ENCODE peak calls at places on chromosomes 3 and 15, in nine cellular contexts. M is OCI-LY7, Z is HCT116, F is neural progenitor cell, H is hepatocyte, S is GM23248, L is SK-N-SH, D is PC-3, W is MM.1S. K is an unnamed sample.

GRCh38 chr3:89180334-89180733 is 72.9 kb downstream of the EPHA3 start:
- DNase-seq in M (no peak), Z (no peak), F (no peak), H (no peak), S (no peak), L (no peak), D (peak), W (no peak), K (no peak)

GRCh38 chr15:41961803-41962202 is 10.6 kb downstream of the EHD4 start:
- DNase-seq in M (no peak), Z (no peak), F (no peak), H (no peak), S (no peak), L (no peak), D (no peak), W (no peak), K (no peak)

GRCh38 chr15:56731571-56731970 is 1.7 kb downstream of the ZNF280D start:
- DNase-seq in M (no peak), Z (no peak), F (no peak), H (no peak), S (no peak), L (no peak), D (no peak), W (no peak), K (no peak)

GRCh38 chr3:49780080-49780967 is 6.0 kb downstream of the IP6K1 start:
- DNase-seq in M (no peak), Z (no peak), F (no peak), H (no peak), S (no peak), L (no peak), D (no peak), W (no peak), K (no peak)

GRCh38 chr3:123759311-123759710 is 124.8 kb downstream of the MYLK start:
- DNase-seq in M (no peak), Z (no peak), F (no peak), H (no peak), S (peak), L (no peak), D (no peak), W (no peak), K (no peak)

GRCh38 chr3:146969356-146969755 is 364.2 kb upstream of the PLSCR5 start:
- DNase-seq in M (no peak), Z (no peak), F (no peak), H (no peak), S (peak), L (no peak), D (no peak), W (no peak), K (no peak)

GRCh38 chr15:83323296-83323711 is 38.8 kb upstream of the BNC1 start:
- DNase-seq in M (no peak), Z (no peak), F (no peak), H (peak), S (peak), L (peak), D (peak), W (no peak), K (no peak)

GRCh38 chr3:151016421-151016820 is 43.9 kb upstream of the CLRN1 start:
- DNase-seq in M (no peak), Z (no peak), F (no peak), H (no peak), S (peak), L (no peak), D (no peak), W (no peak), K (no peak)

GRCh38 chr3:110420158-110420641 is 651.4 kb upstream of the NECTIN3 start:
- DNase-seq in M (no peak), Z (peak), F (no peak), H (no peak), S (peak), L (no peak), D (peak), W (no peak), K (no peak)

GRCh38 chr3:53223025-53223424 is 32.8 kb downstream of the TKT start:
- DNase-seq in M (no peak), Z (no peak), F (no peak), H (no peak), S (no peak), L (no peak), D (no peak), W (no peak), K (no peak)

GRCh38 chr3:45776611-45777010 is 19.7 kb downstream of the SLC6A20 start:
- DNase-seq in M (no peak), Z (no peak), F (no peak), H (no peak), S (no peak), L (no peak), D (no peak), W (no peak), K (no peak)

GRCh38 chr3:101780661-101781060 is 1.6 kb downstream of the NXPE3 start:
- DNase-seq in M (no peak), Z (no peak), F (peak), H (peak), S (peak), L (peak), D (peak), W (peak), K (peak)

GRCh38 chr3:14429237-14429636 is 26.8 kb downstream of the SLC6A6 start:
- DNase-seq in M (peak), Z (no peak), F (no peak), H (peak), S (peak), L (no peak), D (no peak), W (no peak), K (no peak)

GRCh38 chr3:38561746-38562466 is 65.8 kb downstream of the EXOG start:
- DNase-seq in M (no peak), Z (no peak), F (no peak), H (no peak), S (no peak), L (no peak), D (no peak), W (no peak), K (no peak)

GRCh38 chr3:108966773-108967172 is 13.1 kb upstream of the GUCA1C start:
- DNase-seq in M (no peak), Z (no peak), F (no peak), H (no peak), S (no peak), L (no peak), D (no peak), W (no peak), K (no peak)

GRCh38 chr15:88106063-88106462 is 150.5 kb downstream of the NTRK3 start:
- DNase-seq in M (no peak), Z (no peak), F (no peak), H (no peak), S (no peak), L (no peak), D (no peak), W (no peak), K (no peak)

GRCh38 chr3:46831841-46832240 is 31.4 kb downstream of the MYL3 start:
- DNase-seq in M (no peak), Z (no peak), F (no peak), H (no peak), S (no peak), L (no peak), D (no peak), W (no peak), K (no peak)

GRCh38 chr3:194481103-194481502 is 5.7 kb downstream of the ATP13A3 start:
- DNase-seq in M (no peak), Z (no peak), F (no peak), H (peak), S (peak), L (no peak), D (peak), W (no peak), K (no peak)

GRCh38 chr3:55721716-55722484 is 234.8 kb upstream of the WNT5A start:
- DNase-seq in M (peak), Z (no peak), F (peak), H (peak), S (peak), L (peak), D (peak), W (peak), K (peak)

GRCh38 chr3:181705081-181705480 is 6.6 kb upstream of the SOX2 start:
- DNase-seq in M (no peak), Z (no peak), F (peak), H (no peak), S (no peak), L (no peak), D (no peak), W (no peak), K (peak)

GRCh38 chr3:184796551-184796950 is 15.4 kb upstream of the VPS8 start:
- DNase-seq in M (no peak), Z (no peak), F (no peak), H (no peak), S (no peak), L (no peak), D (no peak), W (no peak), K (no peak)

GRCh38 chr15:97840501-97840900 is 120.0 kb upstream of the ARRDC4 start:
- DNase-seq in M (no peak), Z (no peak), F (no peak), H (no peak), S (no peak), L (no peak), D (no peak), W (no peak), K (no peak)

GRCh38 chr3:188244395-188244861 is 90.5 kb downstream of the LPP start:
- DNase-seq in M (peak), Z (peak), F (no peak), H (peak), S (peak), L (no peak), D (peak), W (no peak), K (no peak)

GRCh38 chr15:91940466-91941381 is 87.2 kb downstream of the SLCO3A1 start:
- DNase-seq in M (no peak), Z (no peak), F (no peak), H (no peak), S (no peak), L (peak), D (no peak), W (no peak), K (peak)

GRCh38 chr3:59254433-59254832 is 204.6 kb upstream of the CFAP20DC start:
- DNase-seq in M (no peak), Z (no peak), F (no peak), H (no peak), S (no peak), L (no peak), D (no peak), W (no peak), K (no peak)

GRCh38 chr15:101635944-101636727 is 16.0 kb downstream of the TM2D3 start:
- DNase-seq in M (no peak), Z (no peak), F (no peak), H (no peak), S (peak), L (no peak), D (no peak), W (no peak), K (no peak)

GRCh38 chr15:101641134-101641764 is 10.9 kb downstream of the TM2D3 start:
- DNase-seq in M (peak), Z (peak), F (peak), H (peak), S (peak), L (peak), D (peak), W (peak), K (peak)

GRCh38 chr15:101641894-101642293 is 10.3 kb downstream of the TM2D3 start:
- DNase-seq in M (peak), Z (no peak), F (no peak), H (no peak), S (peak), L (peak), D (no peak), W (peak), K (no peak)

GRCh38 chr15:101637038-101637437 is 15.1 kb downstream of the TM2D3 start:
- DNase-seq in M (no peak), Z (no peak), F (no peak), H (no peak), S (no peak), L (no peak), D (no peak), W (no peak), K (no peak)

DNA sequence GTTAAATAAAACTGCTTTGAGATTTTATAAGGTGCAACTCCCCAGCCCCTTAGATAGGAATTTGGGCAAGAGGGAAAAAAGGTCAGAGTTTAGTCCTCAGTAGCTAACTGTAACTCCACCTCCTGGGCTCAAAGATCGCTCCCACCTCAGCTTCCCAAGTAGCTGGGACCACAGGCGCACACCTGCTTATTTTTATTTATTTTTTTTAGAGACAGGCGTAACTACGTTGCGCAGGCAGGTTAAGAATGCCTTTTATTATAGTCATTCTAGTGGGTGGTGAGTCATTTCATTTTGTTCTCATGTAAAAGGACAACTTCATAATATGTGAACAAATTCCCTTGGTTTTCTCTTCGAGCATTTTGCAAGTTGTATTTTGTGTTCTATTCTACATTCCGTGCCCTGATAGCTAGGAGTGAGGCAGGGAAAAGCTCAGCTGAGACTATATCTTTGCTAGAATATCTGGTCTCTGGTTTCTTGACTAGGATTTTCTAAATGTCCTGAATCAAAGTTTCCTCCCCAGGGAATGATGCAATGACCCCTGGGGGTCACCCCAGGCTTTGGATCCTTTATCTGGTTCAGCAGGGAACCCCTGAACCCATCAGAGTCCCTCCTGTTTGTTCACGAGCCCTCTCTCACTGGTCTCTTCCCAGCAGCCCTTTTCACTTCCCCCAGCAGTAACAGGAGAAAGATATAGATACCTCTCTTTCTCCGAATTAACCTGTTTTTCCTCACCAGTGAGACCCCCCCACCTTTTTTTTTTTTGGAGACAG is 14.4 kb downstream of the TM2D3 start:
- DNase-seq in M (no peak), Z (no peak), F (no peak), H (peak), S (peak), L (no peak), D (peak), W (no peak), K (no peak)
- TF ChIP-seq EZH2phosphoT487 in M (no peak), Z (no peak), F (no peak), H (no peak), S (no peak), L (no peak), D (no peak), W (no peak), K (no peak)

DNA sequence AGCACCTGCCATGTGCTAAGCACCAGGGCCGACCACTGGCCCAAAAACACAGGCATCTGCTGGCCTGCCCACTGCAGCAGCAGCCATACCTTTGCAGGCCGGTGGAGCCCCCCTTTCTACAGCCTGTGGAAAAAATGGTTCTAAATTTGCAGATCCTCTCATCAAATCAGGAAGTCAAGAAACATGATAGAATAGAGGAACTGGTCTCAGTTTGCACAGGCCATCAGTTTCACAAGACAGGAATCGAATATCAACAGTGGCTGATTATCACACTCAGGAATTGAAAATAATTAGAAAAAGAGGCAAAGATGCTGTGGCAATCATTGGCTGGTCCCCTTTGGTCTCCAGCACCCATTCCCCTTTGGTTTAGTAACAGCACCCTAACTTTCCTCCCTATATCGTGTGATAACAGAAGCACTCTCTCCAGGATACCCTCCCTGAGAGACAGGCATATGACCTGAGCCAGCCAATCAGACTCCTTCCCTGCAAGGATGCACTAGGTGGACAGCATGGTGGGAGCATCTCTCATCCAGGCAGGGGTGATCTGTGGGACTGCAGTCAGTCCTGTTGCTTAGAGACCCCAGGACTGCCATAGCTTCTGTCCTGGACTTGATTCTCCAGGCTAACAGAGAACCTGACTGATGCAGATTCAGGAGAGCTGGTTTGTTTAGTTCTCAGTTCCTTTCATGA is 3.5 kb upstream of the PAK6 start:
- DNase-seq in M (peak), Z (no peak), F (no peak), H (no peak), S (no peak), L (peak), D (no peak), W (no peak), K (peak)
- TF ChIP-seq EZH2phosphoT487 in M (no peak), Z (no peak), F (no peak), H (no peak), S (no peak), L (no peak), D (no peak), W (no peak), K (no peak)

DNA sequence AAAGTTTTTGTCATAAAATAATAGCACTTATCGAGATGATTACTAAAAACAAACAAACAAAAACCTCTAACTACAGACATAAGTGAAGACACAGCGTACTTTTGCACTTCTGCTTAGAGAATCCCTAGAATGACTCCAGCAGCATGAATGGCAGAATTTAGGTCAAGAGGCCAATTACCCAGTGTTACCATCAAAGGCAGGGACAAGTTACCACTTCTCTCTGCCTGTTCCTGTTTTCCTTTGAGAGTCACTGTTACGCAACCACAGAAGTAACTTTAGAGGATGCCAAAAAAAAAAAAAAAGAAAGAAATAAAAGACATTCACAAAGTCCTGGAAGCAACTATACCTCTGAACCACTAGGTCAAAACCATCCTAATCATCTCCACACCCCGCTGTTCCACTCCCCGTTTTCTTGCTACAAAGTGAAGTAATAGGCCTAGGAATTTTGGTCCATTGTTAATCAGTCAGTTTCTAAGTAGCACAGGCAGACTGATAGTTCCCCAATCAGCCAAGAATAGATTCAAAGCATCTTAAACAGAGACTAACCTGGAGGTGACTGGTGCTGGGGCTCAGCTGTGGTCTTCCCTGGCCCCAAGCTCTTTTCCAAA is 41.9 kb downstream of the FMN1 start:
- DNase-seq in M (no peak), Z (no peak), F (no peak), H (no peak), S (peak), L (no peak), D (no peak), W (no peak), K (no peak)
- TF ChIP-seq EZH2phosphoT487 in M (no peak), Z (no peak), F (no peak), H (no peak), S (no peak), L (no peak), D (no peak), W (no peak), K (no peak)

GRCh38 chr3:100073555-100074307 is 40.6 kb downstream of the FILIP1L start:
- DNase-seq in M (no peak), Z (no peak), F (peak), H (peak), S (no peak), L (no peak), D (no peak), W (no peak), K (peak)
- TF ChIP-seq EZH2phosphoT487 in M (no peak), Z (no peak), F (no peak), H (no peak), S (no peak), L (no peak), D (no peak), W (no peak), K (no peak)

GRCh38 chr3:120909602-120909878 is 1.5 kb downstream of the STXBP5L start:
- DNase-seq in M (peak), Z (no peak), F (peak), H (no peak), S (no peak), L (peak), D (no peak), W (no peak), K (peak)
- TF ChIP-seq EZH2phosphoT487 in M (no peak), Z (no peak), F (no peak), H (no peak), S (no peak), L (no peak), D (no peak), W (no peak), K (no peak)

GRCh38 chr3:179020112-179020511 is 51.5 kb downstream of the ZMAT3 start:
- DNase-seq in M (no peak), Z (no peak), F (no peak), H (no peak), S (peak), L (no peak), D (no peak), W (no peak), K (no peak)
- TF ChIP-seq EZH2phosphoT487 in M (no peak), Z (no peak), F (no peak), H (no peak), S (no peak), L (no peak), D (no peak), W (no peak), K (no peak)

GRCh38 chr3:112131111-112131510 is 1.9 kb downstream of the GCSAM start:
- DNase-seq in M (peak), Z (no peak), F (no peak), H (no peak), S (no peak), L (no peak), D (no peak), W (no peak), K (no peak)

GRCh38 chr3:112129925-112130637 is 3.0 kb downstream of the GCSAM start:
- DNase-seq in M (peak), Z (no peak), F (no peak), H (no peak), S (no peak), L (no peak), D (no peak), W (no peak), K (no peak)

GRCh38 chr3:112127522-112128494 is 5.2 kb downstream of the GCSAM start:
- DNase-seq in M (peak), Z (no peak), F (no peak), H (no peak), S (no peak), L (no peak), D (no peak), W (peak), K (no peak)

GRCh38 chr3:112130638-112130993 is 2.4 kb downstream of the GCSAM start:
- DNase-seq in M (peak), Z (no peak), F (no peak), H (no peak), S (no peak), L (no peak), D (no peak), W (no peak), K (no peak)

GRCh38 chr3:112128843-112129727 is 4.0 kb downstream of the GCSAM start:
- DNase-seq in M (peak), Z (no peak), F (peak), H (peak), S (peak), L (no peak), D (peak), W (peak), K (peak)
- TF ChIP-seq EZH2phosphoT487 in M (no peak), Z (no peak), F (no peak), H (no peak), S (no peak), L (no peak), D (no peak), W (no peak), K (no peak)

GRCh38 chr3:128487813-128488635 is 5.0 kb downstream of the GATA2 start:
- DNase-seq in M (no peak), Z (peak), F (peak), H (peak), S (peak), L (peak), D (peak), W (peak), K (peak)
- TF ChIP-seq EZH2phosphoT487 in M (no peak), Z (no peak), F (no peak), H (no peak), S (no peak), L (no peak), D (no peak), W (no peak), K (peak)

GRCh38 chr3:25035511-25035910 is 392.6 kb upstream of the RARB start:
- DNase-seq in M (no peak), Z (no peak), F (no peak), H (no peak), S (no peak), L (no peak), D (no peak), W (no peak), K (no peak)
- TF ChIP-seq EZH2phosphoT487 in M (no peak), Z (no peak), F (no peak), H (no peak), S (no peak), L (no peak), D (no peak), W (no peak), K (no peak)